ENCODE peak calls at places on chromosomes 12 and 14, in eight cellular contexts. T is AG08395, P is SK-N-SH, M is anterior cingulate cortex, C is COLO829, A is GM12865, B is SHP77, R is MCF 10A. U is an unnamed sample.

GRCh38 chr12:131356485-131356884 is 354.4 kb upstream of the SFSWAP start:
- DNase-seq in A (no peak), B (no peak), P (no peak), C (no peak), R (no peak), M (no peak), T (no peak), U (no peak)

GRCh38 chr12:28202374-28203130 is 12.3 kb downstream of the CCDC91 start:
- DNase-seq in A (no peak), B (no peak), C (no peak), R (no peak), T (no peak), M (no peak), P (peak; percentile 9), U (no peak)

GRCh38 chr14:63654346-63654745 is 12.7 kb upstream of the WDR89 start:
- DNase-seq in M (no peak), A (no peak), B (no peak), P (no peak), C (no peak), T (peak; percentile 45), R (no peak), U (no peak)

GRCh38 chr14:100525615-100526014 is 61.6 kb downstream of the BEGAIN start:
- DNase-seq in M (no peak), T (no peak), B (no peak), P (no peak), R (no peak), C (no peak), A (no peak), U (no peak)

GRCh38 chr14:64763801-64764511 is 59.7 kb downstream of the PLEKHG3 start:
- DNase-seq in C (no peak), M (peak; percentile 29), A (no peak), T (peak; percentile 62), B (no peak), R (peak; percentile 19), P (peak; percentile 50), U (no peak)

GRCh38 chr14:61435563-61436337 is 114.4 kb downstream of the PRKCH start:
- DNase-seq in B (no peak), P (no peak), R (no peak), A (no peak), T (no peak), M (no peak), C (no peak), U (no peak)

GRCh38 chr12:5242440-5242839 is 189.5 kb upstream of the NTF3 start:
- DNase-seq in R (no peak), B (no peak), M (no peak), T (no peak), A (no peak), P (no peak), C (no peak), U (no peak)

GRCh38 chr12:12461923-12462315 is 100.7 kb downstream of the DUSP16 start:
- DNase-seq in M (no peak), A (no peak), P (no peak), B (no peak), R (no peak), C (no peak), T (no peak), U (no peak)

GRCh38 chr14:71780075-71780474 is 152.2 kb upstream of the RGS6 start:
- DNase-seq in A (no peak), M (no peak), P (no peak), C (no peak), T (no peak), R (no peak), B (no peak), U (no peak)

GRCh38 chr12:78799679-78800078 is 64.9 kb upstream of the SYT1 start:
- DNase-seq in R (no peak), P (no peak), T (no peak), A (no peak), C (no peak), B (no peak), M (no peak), U (no peak)

GRCh38 chr14:93987815-93988476 is 9.2 kb upstream of the CCDC197 start:
- DNase-seq in P (no peak), R (no peak), M (no peak), T (no peak), B (no peak), A (no peak), C (no peak), U (no peak)

GRCh38 chr12:61629702-61630101 is 630.5 kb upstream of the USP15 start:
- DNase-seq in C (no peak), B (no peak), A (no peak), R (no peak), M (no peak), T (no peak), P (no peak), U (no peak)

GRCh38 chr12:52291267-52291935 is at the start of gene KRT81:
- DNase-seq in R (no peak), T (no peak), B (no peak), C (no peak), A (no peak), P (no peak), M (no peak), U (no peak)

GRCh38 chr14:29376251-29376650 is 551.4 kb downstream of the PRKD1 start:
- DNase-seq in R (no peak), M (no peak), C (no peak), B (no peak), A (no peak), T (no peak), P (no peak), U (peak; percentile 7)

GRCh38 chr12:52052471-52053186 is 1.4 kb downstream of the NR4A1 start:
- DNase-seq in B (no peak), P (no peak), T (no peak), A (peak; percentile 21), R (peak; percentile 47), M (no peak), C (no peak), U (no peak)

GRCh38 chr12:130990034-130990433 is 36.3 kb downstream of the ADGRD1 start:
- DNase-seq in C (no peak), R (no peak), T (no peak), P (no peak), A (no peak), M (no peak), B (no peak), U (no peak)

GRCh38 chr12:53381739-53382630 is 2.0 kb downstream of the SP1 start:
- DNase-seq in P (no peak), A (peak; percentile 85), T (no peak), R (peak; percentile 94), B (peak; percentile 14), M (no peak), C (no peak), U (peak; percentile 51)

GRCh38 chr14:65258391-65258790 is 154.1 kb upstream of the FUT8 start:
- DNase-seq in B (no peak), R (peak; percentile 65), C (no peak), A (no peak), T (peak; percentile 33), M (no peak), P (no peak), U (no peak)

GRCh38 chr14:91154851-91155625 is 41.2 kb downstream of the DGLUCY start:
- DNase-seq in C (peak; percentile 42), P (peak; percentile 40), A (no peak), R (peak; percentile 94), B (peak; percentile 74), T (peak; percentile 30), M (no peak), U (no peak)

GRCh38 chr12:12563529-12563928 is 866 bp upstream of the DUSP16 start:
- DNase-seq in R (no peak), M (peak; percentile 3), B (no peak), P (no peak), T (no peak), C (peak; percentile 72), A (no peak), U (peak; percentile 93)

GRCh38 chr12:94768398-94769039 is 118.2 kb upstream of the TMCC3 start:
- DNase-seq in A (peak; percentile 45), B (no peak), C (no peak), P (no peak), M (no peak), T (no peak), R (no peak), U (no peak)

GRCh38 chr12:108087900-108088299 is 41.2 kb upstream of the WSCD2 start:
- DNase-seq in C (no peak), M (no peak), A (no peak), T (no peak), B (no peak), P (no peak), R (no peak), U (no peak)

GRCh38 chr12:115208098-115208497 is 524.1 kb upstream of the TBX3 start:
- DNase-seq in P (no peak), B (no peak), C (no peak), A (peak; percentile 1), T (no peak), M (no peak), R (no peak), U (no peak)

GRCh38 chr12:8907513-8907912 is 6.8 kb upstream of the PHC1 start:
- DNase-seq in A (no peak), C (no peak), B (no peak), M (no peak), P (no peak), T (no peak), R (no peak), U (no peak)

GRCh38 chr12:127144770-127145169 is 1122.2 kb upstream of the TMEM132C start:
- DNase-seq in A (no peak), P (no peak), M (no peak), R (no peak), T (no peak), C (no peak), B (no peak), U (no peak)

GRCh38 chr12:42421844-42422779 is 96.1 kb downstream of the PPHLN1 start:
- DNase-seq in P (peak; percentile 37), A (peak; percentile 56), B (no peak), M (no peak), C (no peak), T (peak; percentile 8), R (peak; percentile 49), U (no peak)

GRCh38 chr12:70798016-70798768 is 122.3 kb downstream of the PTPRR start:
- DNase-seq in M (no peak), P (no peak), B (no peak), T (no peak), R (no peak), A (no peak), C (no peak), U (no peak)

GRCh38 chr12:80877706-80878384 is 59.9 kb downstream of the LIN7A start:
- DNase-seq in T (no peak), M (no peak), C (no peak), A (no peak), R (no peak), B (no peak), P (no peak), U (no peak)

GRCh38 chr12:104695453-104696148 is 238.9 kb downstream of the CHST11 start:
- DNase-seq in C (peak; percentile 53), A (peak; percentile 70), B (peak; percentile 9), M (no peak), R (no peak), P (no peak), T (peak; percentile 45), U (no peak)

GRCh38 chr14:39145266-39145966 is 24.7 kb downstream of the TRAPPC6B start:
- DNase-seq in M (no peak), P (no peak), R (no peak), B (no peak), T (no peak), C (no peak), A (no peak), U (no peak)

GRCh38 chr14:55117816-55118441 is 11.1 kb upstream of the LGALS3 start:
- DNase-seq in T (no peak), C (no peak), M (no peak), P (no peak), B (no peak), A (no peak), R (peak; percentile 46), U (no peak)

GRCh38 chr14:52279405-52279804 is 11.9 kb downstream of the PTGDR start:
- DNase-seq in P (no peak), A (no peak), B (peak; percentile 16), R (peak; percentile 80), T (peak; percentile 31), M (no peak), C (peak; percentile 36), U (no peak)

GRCh38 chr12:74747305-74747704 is 209.7 kb downstream of the ATXN7L3B start:
- DNase-seq in C (no peak), A (no peak), B (no peak), R (peak; percentile 22), M (no peak), T (no peak), P (no peak), U (peak; percentile 6)

GRCh38 chr14:33291529-33292104 is 352.9 kb downstream of the NPAS3 start:
- DNase-seq in P (no peak), A (no peak), B (no peak), R (no peak), C (no peak), M (no peak), T (no peak), U (no peak)

U was measured in foreskin melanocyte.